ENCODE peak calls at places on chromosomes 5 and 9, in six cellular contexts. W is stomach, E is A549, O is upper lobe of left lung, X is transverse colon, Y is ovary. C is an unnamed sample.

GRCh38 chr5:17061973-17062470 is 125.9 kb upstream of the MYO10 start:
- DNase-seq in W (no peak), E (peak), O (peak), X (no peak), Y (no peak), C (no peak)

GRCh38 chr9:109289931-109290330 is 30.9 kb downstream of the EPB41L4B start:
- DNase-seq in W (no peak), E (no peak), O (no peak), X (no peak), Y (no peak), C (no peak)

GRCh38 chr5:58582411-58583393 is at the start of gene RAB3C:
- DNase-seq in W (peak), E (peak), O (peak), X (peak), Y (peak), C (peak)

GRCh38 chr9:84404095-84404686 is 63.6 kb upstream of the SLC28A3 start:
- DNase-seq in W (no peak), E (peak), O (no peak), X (no peak), Y (no peak), C (no peak)

GRCh38 chr5:110623875-110624274 is 102.6 kb downstream of the TMEM232 start:
- DNase-seq in W (no peak), E (no peak), O (no peak), X (no peak), Y (no peak), C (no peak)

GRCh38 chr9:129703667-129704355 is 38.4 kb downstream of the PRRX2 start:
- DNase-seq in W (no peak), E (no peak), O (peak), X (peak), Y (peak), C (peak)

GRCh38 chr5:178524093-178524882 is 65.9 kb downstream of the COL23A1 start:
- DNase-seq in W (no peak), E (no peak), O (no peak), X (no peak), Y (no peak), C (peak)

GRCh38 chr5:72210913-72211670 is 103.8 kb downstream of the MAP1B start:
- DNase-seq in W (peak), E (peak), O (no peak), X (peak), Y (peak), C (no peak)

GRCh38 chr5:39498247-39498952 is 73.6 kb upstream of the DAB2 start:
- DNase-seq in W (no peak), E (no peak), O (no peak), X (no peak), Y (no peak), C (no peak)

GRCh38 chr9:131892162-131892707 is 152.4 kb upstream of the RAPGEF1 start:
- DNase-seq in W (no peak), E (no peak), O (no peak), X (no peak), Y (no peak), C (no peak)

GRCh38 chr9:86649913-86650312 is 295.7 kb upstream of the TUT7 start:
- DNase-seq in W (no peak), E (no peak), O (no peak), X (no peak), Y (no peak), C (no peak)

GRCh38 chr5:32760091-32760509 is 49.0 kb downstream of the NPR3 start:
- DNase-seq in W (no peak), E (peak), O (no peak), X (no peak), Y (no peak), C (no peak)

GRCh38 chr9:133619791-133620190 is 10.6 kb upstream of the FAM163B start:
- DNase-seq in W (no peak), E (no peak), O (no peak), X (peak), Y (no peak), C (no peak)

GRCh38 chr9:84993105-84993504 is 323.6 kb downstream of the NTRK2 start:
- DNase-seq in W (no peak), E (no peak), O (no peak), X (no peak), Y (no peak), C (no peak)

GRCh38 chr5:155926011-155926410 is 401.0 kb upstream of the SGCD start:
- DNase-seq in W (no peak), E (no peak), O (no peak), X (no peak), Y (no peak), C (no peak)

GRCh38 chr5:351911-352225 is 30.4 kb downstream of the AHRR start:
- DNase-seq in W (no peak), E (no peak), O (no peak), X (no peak), Y (no peak), C (no peak)

GRCh38 chr5:112681481-112681908 is 56.2 kb upstream of the APC start:
- DNase-seq in W (no peak), E (no peak), O (no peak), X (no peak), Y (no peak), C (no peak)

GRCh38 chr5:42242829-42243485 is 180.3 kb upstream of the GHR start:
- DNase-seq in W (no peak), E (no peak), O (no peak), X (no peak), Y (no peak), C (peak)

GRCh38 chr9:16202913-16203734 is 650.3 kb downstream of the CCDC171 start:
- DNase-seq in W (no peak), E (peak), O (no peak), X (no peak), Y (no peak), C (no peak)

GRCh38 chr5:103355590-103355989 is 97.0 kb downstream of the MACIR start:
- DNase-seq in W (no peak), E (no peak), O (no peak), X (no peak), Y (no peak), C (no peak)

GRCh38 chr9:71036501-71036900 is 84.9 kb downstream of the TRPM3 start:
- DNase-seq in W (peak), E (no peak), O (no peak), X (no peak), Y (no peak), C (no peak)

GRCh38 chr5:93874080-93874479 is 132.7 kb upstream of the POU5F2 start:
- DNase-seq in W (no peak), E (no peak), O (no peak), X (no peak), Y (no peak), C (no peak)

GRCh38 chr9:129888085-129888808 is 53.0 kb downstream of the USP20 start:
- DNase-seq in W (peak), E (no peak), O (peak), X (peak), Y (no peak), C (no peak)

GRCh38 chr5:4584982-4585381 is 555.1 kb upstream of the ADAMTS16 start:
- DNase-seq in W (no peak), E (no peak), O (no peak), X (no peak), Y (no peak), C (no peak)

GRCh38 chr9:112846528-112847488 is 43.9 kb downstream of the SLC46A2 start:
- DNase-seq in W (no peak), E (no peak), O (no peak), X (no peak), Y (no peak), C (no peak)

GRCh38 chr9:124373386-124373785 is 41.9 kb downstream of the PSMB7 start:
- DNase-seq in W (no peak), E (no peak), O (no peak), X (no peak), Y (no peak), C (no peak)

GRCh38 chr5:13830536-13830935 is 114.0 kb downstream of the DNAH5 start:
- DNase-seq in W (no peak), E (no peak), O (no peak), X (no peak), Y (no peak), C (no peak)

GRCh38 chr9:91421022-91421765 is 2.4 kb downstream of the NFIL3 start:
- DNase-seq in W (no peak), E (no peak), O (peak), X (peak), Y (peak), C (peak)

GRCh38 chr9:91424403-91425176 is 958 bp upstream of the NFIL3 start:
- DNase-seq in W (peak), E (peak), O (peak), X (peak), Y (peak), C (peak)

GRCh38 chr9:91421987-91422765 is 1.5 kb downstream of the NFIL3 start:
- DNase-seq in W (no peak), E (no peak), O (no peak), X (peak), Y (peak), C (no peak)

GRCh38 chr9:91423785-91424402 is at the start of gene NFIL3:
- DNase-seq in W (peak), E (peak), O (peak), X (peak), Y (peak), C (peak)

GRCh38 chr9:91422832-91423711 is 560 bp downstream of the NFIL3 start:
- DNase-seq in W (peak), E (peak), O (peak), X (peak), Y (peak), C (peak)
- TF ChIP-seq POLR2A in W (peak), E (no peak), O (peak), X (peak), Y (peak), C (peak)

DNA sequence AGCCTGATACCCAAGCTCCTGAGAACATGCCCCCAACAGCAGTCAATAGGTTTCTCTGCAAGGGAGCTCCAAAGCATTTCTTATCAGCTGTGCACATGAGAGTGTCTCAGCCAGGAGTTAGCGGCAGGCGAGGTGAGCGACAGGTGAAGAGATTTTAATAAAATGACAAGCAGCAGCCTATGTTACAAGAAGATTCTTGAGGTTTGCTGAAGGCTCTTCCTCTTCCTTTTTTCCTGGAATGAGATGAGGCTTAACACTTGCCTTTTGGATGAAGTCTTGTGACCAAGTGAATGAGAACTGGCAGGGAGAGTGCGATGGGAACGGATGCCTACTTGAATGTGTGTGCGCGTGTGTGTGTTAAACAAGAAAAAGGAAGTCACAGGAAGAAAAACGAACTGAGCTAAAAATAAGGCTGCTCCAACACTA is 76.1 kb downstream of the SHB start:
- DNase-seq in W (no peak), E (no peak), O (peak), X (no peak), Y (no peak), C (no peak)
- TF ChIP-seq EP300 in W (no peak), E (no peak), O (no peak), X (no peak), Y (no peak), C (no peak)

DNA sequence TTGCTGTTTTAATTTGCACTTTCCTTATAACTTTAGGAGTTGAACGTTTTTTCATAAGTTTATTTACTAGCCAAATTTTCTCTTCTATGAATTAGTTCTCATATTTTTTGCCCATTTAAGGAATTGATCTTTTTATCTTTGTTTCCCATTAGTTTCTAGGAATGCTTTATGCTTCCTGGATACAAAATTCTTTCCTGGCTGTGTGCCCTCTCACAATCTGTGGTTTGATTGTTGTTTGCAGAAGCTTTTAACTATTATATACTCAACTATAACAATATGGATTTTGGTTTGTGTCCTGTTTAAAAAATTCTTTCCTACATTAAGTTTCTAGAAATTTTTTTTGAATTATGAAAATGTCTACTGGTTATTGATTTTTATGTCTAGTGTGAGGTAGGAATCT is 206.3 kb downstream of the CSNK1G3 start:
- DNase-seq in W (no peak), E (no peak), O (no peak), X (no peak), Y (no peak), C (no peak)
- TF ChIP-seq POLR2A in W (no peak), E (no peak), O (no peak), X (no peak), Y (no peak), C (no peak)

DNA sequence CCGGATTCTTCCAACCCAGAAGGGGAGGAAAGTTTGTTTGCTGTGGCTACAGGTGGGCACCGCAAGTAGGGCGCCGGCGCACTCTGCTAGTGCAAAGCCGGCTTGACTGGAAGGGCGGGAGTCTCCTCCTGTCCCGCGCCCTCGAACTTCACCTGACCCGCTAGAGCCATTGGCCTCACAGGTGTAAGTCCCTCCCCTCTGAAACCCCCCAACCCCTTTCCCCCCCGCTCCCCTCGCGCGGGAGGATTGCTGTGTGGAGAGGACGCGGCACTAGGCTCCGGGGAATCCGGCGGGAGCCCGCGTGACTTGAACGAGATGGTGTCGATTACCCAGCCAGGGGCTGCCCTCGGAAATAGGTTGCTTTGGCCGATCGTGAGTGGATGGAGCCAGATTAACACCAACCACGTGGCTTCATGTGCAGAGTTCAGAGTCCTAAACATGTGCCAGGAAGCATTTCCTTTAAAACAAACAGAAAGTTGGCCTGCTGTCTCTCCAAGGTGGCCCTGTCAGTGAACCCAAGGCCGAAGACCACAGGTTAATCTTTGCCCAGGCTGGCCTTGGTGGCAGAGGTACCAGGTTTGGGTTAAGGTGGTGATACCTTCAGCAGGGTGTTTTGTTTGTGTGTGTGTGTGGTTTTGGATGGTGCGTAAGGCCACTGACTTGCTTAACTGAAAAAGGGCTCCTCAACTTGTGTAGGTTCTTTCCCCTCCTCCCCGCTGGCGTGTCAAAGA is 1.0 kb downstream of the IQGAP2 start:
- DNase-seq in W (peak), E (peak), O (peak), X (peak), Y (peak), C (peak)
- TF ChIP-seq EP300 in W (no peak), E (no peak), O (no peak), X (no peak), Y (no peak), C (no peak)

DNA sequence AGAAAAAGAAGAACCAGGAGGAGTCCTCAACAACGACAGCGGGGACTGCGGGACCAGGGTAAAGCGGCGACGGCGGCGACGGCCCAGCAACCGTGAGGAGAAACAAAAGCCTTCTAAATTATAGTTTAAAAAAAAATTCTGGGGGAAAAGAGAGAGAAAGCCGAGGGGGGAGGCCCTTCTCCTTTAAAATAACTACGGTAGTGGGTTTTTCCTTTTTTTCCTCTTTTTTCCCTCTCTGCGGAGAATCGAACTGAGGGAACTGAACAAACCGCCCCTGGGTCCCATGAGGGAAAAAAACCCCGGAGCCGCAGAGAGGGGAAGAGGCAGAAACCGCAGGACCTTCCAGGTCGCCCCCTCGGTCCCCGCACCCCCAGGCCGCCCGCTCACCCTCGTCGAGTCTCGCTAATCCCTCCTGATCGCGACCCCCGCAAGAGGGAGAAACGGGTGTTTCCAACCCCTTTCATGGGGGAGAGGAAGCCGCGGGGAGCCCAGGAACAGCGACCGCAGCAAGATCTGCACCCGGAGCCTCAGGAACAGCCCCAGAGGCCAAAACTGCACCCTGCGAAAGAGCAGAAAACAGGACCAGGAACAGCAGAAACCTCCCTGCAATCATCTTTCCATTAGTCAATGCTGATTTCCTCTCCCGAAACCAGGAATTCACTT is 455 bp downstream of the CPEB4 start:
- DNase-seq in W (no peak), E (no peak), O (peak), X (peak), Y (peak), C (peak)
- TF ChIP-seq POLR2A in W (no peak), E (no peak), O (no peak), X (no peak), Y (no peak), C (no peak)

DNA sequence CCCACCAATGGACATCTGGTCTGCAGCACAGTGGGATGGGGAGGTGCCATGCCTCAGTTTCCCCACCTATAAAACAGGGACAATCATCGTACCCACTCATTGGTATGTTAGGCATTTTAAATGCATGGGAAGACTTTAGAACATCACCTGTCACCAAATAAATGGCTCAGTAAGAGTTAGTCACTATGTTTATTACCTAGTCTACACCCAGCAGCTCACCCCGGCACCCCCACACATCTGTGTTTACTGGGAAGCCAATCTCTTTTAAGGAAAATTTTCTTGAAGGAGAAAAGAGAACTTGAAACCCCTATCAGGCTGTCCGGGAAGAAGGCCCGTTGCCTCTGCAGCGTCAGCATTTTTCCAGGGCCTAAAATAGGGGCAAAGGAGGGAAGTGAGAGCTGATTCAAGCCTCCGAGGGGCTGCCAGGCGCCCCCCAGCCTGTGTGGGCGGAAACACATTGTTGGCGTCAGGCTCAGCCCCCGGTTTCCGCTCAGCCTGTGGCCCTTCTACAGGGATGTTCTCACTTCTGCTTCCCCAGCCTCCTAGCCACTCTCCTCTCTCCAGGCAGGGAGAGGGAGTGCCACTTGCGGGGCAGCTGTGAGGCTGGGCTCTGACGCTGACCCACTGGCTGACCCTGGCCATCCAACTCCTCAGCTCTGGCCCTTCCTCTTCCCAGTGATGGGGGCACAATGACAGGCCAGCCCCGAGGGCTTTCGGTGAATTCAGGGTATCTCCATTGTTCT is 4.6 kb downstream of the CSF1R start:
- DNase-seq in W (peak), E (no peak), O (peak), X (peak), Y (peak), C (peak)
- TF ChIP-seq EP300 in W (no peak), E (no peak), O (no peak), X (no peak), Y (no peak), C (no peak)

DNA sequence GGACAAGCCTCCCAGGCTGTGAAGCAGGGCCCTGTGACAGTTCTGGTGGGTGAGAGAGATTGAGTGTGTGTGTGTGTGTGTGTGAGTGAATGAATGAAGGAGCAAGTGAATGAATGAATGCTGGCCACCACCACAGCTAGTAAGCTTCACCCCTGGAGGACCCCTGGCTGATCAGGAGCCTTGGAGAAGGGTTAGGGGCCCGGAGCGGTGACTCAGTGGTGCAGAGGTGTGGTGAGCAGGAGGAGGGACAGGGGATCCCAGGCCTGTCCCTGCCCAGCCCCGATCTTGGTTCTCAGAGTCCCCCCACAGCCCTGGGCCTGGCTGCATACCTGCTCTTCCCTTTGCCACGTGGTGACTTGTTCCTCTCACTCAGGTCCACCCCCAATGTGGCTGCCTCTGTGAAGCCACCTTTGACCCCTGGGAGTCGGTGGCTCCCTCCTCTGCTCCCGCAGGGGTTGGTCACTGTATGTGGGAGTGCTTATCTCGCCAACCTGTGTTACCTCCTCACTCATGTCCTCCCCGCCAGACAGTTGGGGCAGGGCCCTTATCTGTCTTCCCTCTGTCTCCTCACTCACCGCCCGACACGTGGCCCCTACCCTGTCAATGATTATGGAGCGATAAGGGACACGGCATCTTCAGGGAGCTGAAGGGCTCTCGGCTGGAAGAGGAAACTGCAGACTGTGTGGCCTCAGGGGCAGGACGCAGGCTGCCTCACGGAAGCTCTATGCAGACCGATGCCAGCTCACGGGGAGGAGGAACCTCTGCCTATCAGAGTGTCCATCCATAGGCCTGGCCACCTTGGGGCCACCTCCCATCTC is 99.9 kb upstream of the PITX1 start:
- DNase-seq in W (peak), E (no peak), O (peak), X (peak), Y (no peak), C (no peak)
- TF ChIP-seq POLR2A in W (no peak), E (no peak), O (no peak), X (peak), Y (no peak), C (no peak)